ENCODE peak calls at places on chromosome 3, in four cellular contexts. One of them, this sample, is unnamed.
A peak's percentile ranks its signal among the peaks of the same experiment; 100 is the strongest.

GRCh38 chr3:101535221-101535620 is 22.2 kb upstream of the SENP7 start:
- DNase-seq in endothelial cell of umbilical vein: no peak
- DNase-seq in heart left ventricle: no peak
- DNase-seq in body of pancreas: no peak
- DNase-seq in this sample: no peak

GRCh38 chr3:56621686-56622085 is 61.4 kb downstream of the TASOR start:
- DNase-seq in endothelial cell of umbilical vein: no peak
- DNase-seq in heart left ventricle: no peak
- DNase-seq in body of pancreas: peak; percentile 55
- DNase-seq in this sample: no peak

GRCh38 chr3:161268601-161269000 is 47.5 kb downstream of the NMD3 start:
- DNase-seq in endothelial cell of umbilical vein: no peak
- DNase-seq in heart left ventricle: no peak
- DNase-seq in body of pancreas: peak; percentile 9
- DNase-seq in this sample: no peak

GRCh38 chr3:102529452-102529851 is 94.6 kb downstream of the ZPLD1 start:
- DNase-seq in endothelial cell of umbilical vein: no peak
- DNase-seq in heart left ventricle: no peak
- DNase-seq in body of pancreas: peak; percentile 35
- DNase-seq in this sample: no peak

GRCh38 chr3:194100856-194101390 is 35.0 kb upstream of the HES1 start:
- DNase-seq in endothelial cell of umbilical vein: no peak
- DNase-seq in heart left ventricle: no peak
- DNase-seq in body of pancreas: peak; percentile 21
- DNase-seq in this sample: no peak

GRCh38 chr3:15426579-15427118 is 695 bp downstream of the METTL6 start:
- DNase-seq in endothelial cell of umbilical vein: no peak
- DNase-seq in heart left ventricle: no peak
- DNase-seq in body of pancreas: no peak
- DNase-seq in this sample: no peak

GRCh38 chr3:42159706-42160472 is 68.7 kb downstream of the TRAK1 start:
- DNase-seq in endothelial cell of umbilical vein: peak; percentile 36
- DNase-seq in heart left ventricle: peak; percentile 49
- DNase-seq in body of pancreas: peak; percentile 76
- DNase-seq in this sample: no peak

GRCh38 chr3:170054204-170054603 is 16.4 kb downstream of the GPR160 start:
- DNase-seq in endothelial cell of umbilical vein: peak; percentile 25
- DNase-seq in heart left ventricle: no peak
- DNase-seq in body of pancreas: no peak
- DNase-seq in this sample: no peak

GRCh38 chr3:171806200-171807128 is 3.8 kb downstream of the PLD1 start:
- DNase-seq in endothelial cell of umbilical vein: peak; percentile 91
- DNase-seq in heart left ventricle: no peak
- DNase-seq in body of pancreas: no peak
- DNase-seq in this sample: no peak

GRCh38 chr3:140086642-140087041 is 151.7 kb downstream of the CLSTN2 start:
- DNase-seq in endothelial cell of umbilical vein: no peak
- DNase-seq in heart left ventricle: no peak
- DNase-seq in body of pancreas: no peak
- DNase-seq in this sample: no peak

GRCh38 chr3:117398166-117398954 is 688.8 kb downstream of the TUSC7 start:
- DNase-seq in endothelial cell of umbilical vein: no peak
- DNase-seq in heart left ventricle: no peak
- DNase-seq in body of pancreas: peak; percentile 87
- DNase-seq in this sample: no peak

GRCh38 chr3:77931272-77932009 is 891.5 kb downstream of the ROBO2 start:
- DNase-seq in endothelial cell of umbilical vein: no peak
- DNase-seq in heart left ventricle: no peak
- DNase-seq in body of pancreas: no peak
- DNase-seq in this sample: no peak

GRCh38 chr3:15800780-15801179 is 3.0 kb upstream of the ANKRD28 start:
- DNase-seq in endothelial cell of umbilical vein: no peak
- DNase-seq in heart left ventricle: no peak
- DNase-seq in body of pancreas: no peak
- DNase-seq in this sample: no peak

GRCh38 chr3:147099076-147099475 is 307.3 kb downstream of the ZIC4 start:
- DNase-seq in endothelial cell of umbilical vein: no peak
- DNase-seq in heart left ventricle: no peak
- DNase-seq in body of pancreas: no peak
- DNase-seq in this sample: no peak

GRCh38 chr3:184058029-184058428 is 5.2 kb downstream of the HTR3C start:
- DNase-seq in endothelial cell of umbilical vein: no peak
- DNase-seq in heart left ventricle: no peak
- DNase-seq in body of pancreas: no peak
- DNase-seq in this sample: no peak

GRCh38 chr3:47228088-47228487 is 54.5 kb downstream of the KIF9 start:
- DNase-seq in endothelial cell of umbilical vein: no peak
- DNase-seq in heart left ventricle: no peak
- DNase-seq in body of pancreas: no peak
- DNase-seq in this sample: no peak

GRCh38 chr3:16888785-16889607 is 4.2 kb downstream of the PLCL2 start:
- DNase-seq in endothelial cell of umbilical vein: no peak
- DNase-seq in heart left ventricle: no peak
- DNase-seq in body of pancreas: no peak
- DNase-seq in this sample: no peak

GRCh38 chr3:185912512-185912911 is 25.3 kb downstream of the TRA2B start:
- DNase-seq in endothelial cell of umbilical vein: no peak
- DNase-seq in heart left ventricle: no peak
- DNase-seq in body of pancreas: no peak
- DNase-seq in this sample: no peak

GRCh38 chr3:185916042-185916833 is 21.6 kb downstream of the TRA2B start:
- DNase-seq in endothelial cell of umbilical vein: no peak
- DNase-seq in heart left ventricle: no peak
- DNase-seq in body of pancreas: no peak
- DNase-seq in this sample: no peak

GRCh38 chr3:185915642-185916041 is 22.2 kb downstream of the TRA2B start:
- DNase-seq in endothelial cell of umbilical vein: no peak
- DNase-seq in heart left ventricle: no peak
- DNase-seq in body of pancreas: no peak
- DNase-seq in this sample: no peak

GRCh38 chr3:185914911-185915629 is 22.7 kb downstream of the TRA2B start:
- DNase-seq in endothelial cell of umbilical vein: no peak
- DNase-seq in heart left ventricle: no peak
- DNase-seq in body of pancreas: no peak
- DNase-seq in this sample: no peak

GRCh38 chr3:185912929-185913901 is 24.6 kb downstream of the TRA2B start:
- DNase-seq in endothelial cell of umbilical vein: no peak
- DNase-seq in heart left ventricle: no peak
- DNase-seq in body of pancreas: no peak
- DNase-seq in this sample: no peak
- TF ChIP-seq POLR2A in endothelial cell of umbilical vein: peak; percentile 65
- TF ChIP-seq POLR2A in heart left ventricle: no peak
- TF ChIP-seq POLR2A in body of pancreas: no peak
- TF ChIP-seq POLR2A in this sample: no peak

DNA sequence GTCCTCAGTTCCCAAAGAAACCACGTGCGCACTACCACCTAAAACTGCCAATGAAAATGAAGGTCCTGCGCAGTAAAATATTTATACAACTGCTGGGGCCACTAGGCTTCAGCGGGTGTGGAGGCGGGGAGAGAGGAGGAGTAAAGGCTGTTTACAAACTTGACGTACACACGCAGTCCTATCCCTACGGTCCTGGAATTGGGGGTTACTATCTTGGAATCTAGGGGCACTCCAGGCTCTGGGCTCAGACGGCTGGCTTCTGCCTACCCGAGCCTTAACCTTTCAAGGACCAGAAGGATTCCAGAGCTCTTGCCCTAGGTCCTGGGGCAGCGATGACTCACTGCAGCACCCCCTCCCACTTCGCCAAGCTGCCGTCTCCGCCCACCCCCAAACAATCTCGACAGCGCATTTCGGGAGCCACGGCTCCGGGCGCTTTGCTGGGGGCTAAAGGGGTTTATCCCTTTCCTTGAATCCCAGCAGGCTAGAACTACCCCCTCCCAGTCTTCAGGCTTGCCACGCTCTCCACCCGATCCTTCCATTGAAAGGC is 3.0 kb downstream of the ADAMTS9 start:
- DNase-seq in endothelial cell of umbilical vein: peak; percentile 83
- DNase-seq in heart left ventricle: peak; percentile 56
- DNase-seq in body of pancreas: peak; percentile 44
- DNase-seq in this sample: no peak
- TF ChIP-seq POLR2A in endothelial cell of umbilical vein: no peak
- TF ChIP-seq POLR2A in heart left ventricle: no peak
- TF ChIP-seq POLR2A in body of pancreas: peak; percentile 28
- TF ChIP-seq POLR2A in this sample: no peak

GRCh38 chr3:48556796-48557626 is at the start of gene PFKFB4:
- DNase-seq in endothelial cell of umbilical vein: peak; percentile 99
- DNase-seq in heart left ventricle: peak; percentile 99
- DNase-seq in body of pancreas: peak; percentile 100
- DNase-seq in this sample: peak; percentile 89
- TF ChIP-seq POLR2A in endothelial cell of umbilical vein: no peak
- TF ChIP-seq POLR2A in heart left ventricle: peak; percentile 38
- TF ChIP-seq POLR2A in body of pancreas: no peak
- TF ChIP-seq POLR2A in this sample: no peak

GRCh38 chr3:149383703-149384102 is 6.3 kb upstream of the TM4SF1 start:
- DNase-seq in endothelial cell of umbilical vein: no peak
- DNase-seq in heart left ventricle: no peak
- DNase-seq in body of pancreas: no peak
- DNase-seq in this sample: no peak

GRCh38 chr3:149381173-149382090 is 4.0 kb upstream of the TM4SF1 start:
- DNase-seq in endothelial cell of umbilical vein: no peak
- DNase-seq in heart left ventricle: no peak
- DNase-seq in body of pancreas: no peak
- DNase-seq in this sample: no peak

GRCh38 chr3:149384167-149384566 is 6.7 kb upstream of the TM4SF1 start:
- DNase-seq in endothelial cell of umbilical vein: no peak
- DNase-seq in heart left ventricle: no peak
- DNase-seq in body of pancreas: no peak
- DNase-seq in this sample: no peak

GRCh38 chr3:149382518-149382917 is 5.1 kb upstream of the TM4SF1 start:
- DNase-seq in endothelial cell of umbilical vein: no peak
- DNase-seq in heart left ventricle: no peak
- DNase-seq in body of pancreas: no peak
- DNase-seq in this sample: no peak

GRCh38 chr3:149382091-149382467 is 4.6 kb upstream of the TM4SF1 start:
- DNase-seq in endothelial cell of umbilical vein: no peak
- DNase-seq in heart left ventricle: no peak
- DNase-seq in body of pancreas: no peak
- DNase-seq in this sample: peak; percentile 55
- TF ChIP-seq POLR2A in endothelial cell of umbilical vein: no peak
- TF ChIP-seq POLR2A in heart left ventricle: no peak
- TF ChIP-seq POLR2A in body of pancreas: no peak
- TF ChIP-seq POLR2A in this sample: no peak

GRCh38 chr3:129160891-129161859 is at the start of gene ISY1:
- DNase-seq in endothelial cell of umbilical vein: peak; percentile 95
- DNase-seq in heart left ventricle: peak; percentile 92
- DNase-seq in body of pancreas: peak; percentile 91
- DNase-seq in this sample: peak; percentile 93
- TF ChIP-seq POLR2A in endothelial cell of umbilical vein: peak; percentile 99
- TF ChIP-seq POLR2A in heart left ventricle: peak; percentile 73
- TF ChIP-seq POLR2A in body of pancreas: peak; percentile 94
- TF ChIP-seq POLR2A in this sample: peak; percentile 88

DNA sequence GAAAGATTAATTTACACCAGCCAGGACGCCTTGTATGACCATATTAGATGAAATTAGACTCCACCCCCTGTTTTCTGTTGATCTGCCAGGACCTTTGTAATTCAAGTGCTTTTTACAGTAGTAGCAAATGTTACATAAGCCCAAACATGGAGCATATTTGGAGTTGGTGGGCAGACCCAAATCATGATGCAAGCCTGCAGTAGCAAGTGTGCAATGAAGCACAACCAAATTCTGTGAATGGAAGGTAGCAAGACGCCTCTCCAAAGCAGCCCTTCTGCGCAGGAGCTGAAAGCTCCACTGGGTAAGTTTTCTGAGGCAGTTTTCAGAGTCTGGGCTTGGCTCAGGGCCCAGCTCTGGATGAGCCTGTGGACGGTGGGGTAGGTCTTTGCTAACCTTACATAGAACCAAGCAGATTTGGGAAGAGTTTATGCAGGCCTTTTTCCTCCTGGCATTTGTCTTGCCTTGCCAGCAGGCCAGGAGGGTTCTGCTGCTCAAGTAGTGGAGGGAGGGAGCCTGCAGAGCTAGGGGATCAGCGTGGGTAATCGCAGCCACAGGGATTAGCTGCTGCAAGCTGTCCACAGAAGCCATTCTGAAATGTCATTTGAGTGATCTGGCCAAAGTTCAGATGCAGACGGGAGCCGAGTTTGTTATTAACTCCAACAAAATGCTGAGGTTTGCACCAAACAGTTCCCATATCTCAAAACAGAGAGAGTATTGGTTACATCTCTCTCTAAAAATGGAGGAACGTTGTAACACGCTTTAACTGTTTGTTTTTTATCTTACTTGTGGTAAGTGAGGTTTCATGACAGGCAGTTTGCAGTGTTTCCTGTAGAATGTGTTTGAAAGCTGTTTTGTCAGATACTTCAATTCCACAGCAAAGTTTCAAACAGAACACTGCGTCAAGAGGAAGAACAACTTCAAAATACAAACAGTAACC is 55.4 kb downstream of the PSMD6 start:
- DNase-seq in endothelial cell of umbilical vein: peak; percentile 49
- DNase-seq in heart left ventricle: peak; percentile 36
- DNase-seq in body of pancreas: peak; percentile 69
- DNase-seq in this sample: no peak
- TF ChIP-seq POLR2A in endothelial cell of umbilical vein: no peak
- TF ChIP-seq POLR2A in heart left ventricle: no peak
- TF ChIP-seq POLR2A in body of pancreas: peak; percentile 38
- TF ChIP-seq POLR2A in this sample: no peak

GRCh38 chr3:119664850-119665379 is 4.5 kb upstream of the POPDC2 start:
- DNase-seq in endothelial cell of umbilical vein: no peak
- DNase-seq in heart left ventricle: peak; percentile 24
- DNase-seq in body of pancreas: no peak
- DNase-seq in this sample: no peak

GRCh38 chr3:119663885-119664284 is 3.5 kb upstream of the POPDC2 start:
- DNase-seq in endothelial cell of umbilical vein: no peak
- DNase-seq in heart left ventricle: no peak
- DNase-seq in body of pancreas: no peak
- DNase-seq in this sample: no peak

GRCh38 chr3:119660474-119661150 is at the start of gene POPDC2:
- DNase-seq in endothelial cell of umbilical vein: no peak
- DNase-seq in heart left ventricle: peak; percentile 76
- DNase-seq in body of pancreas: no peak
- DNase-seq in this sample: no peak

GRCh38 chr3:119664370-119664769 is 4.0 kb upstream of the POPDC2 start:
- DNase-seq in endothelial cell of umbilical vein: no peak
- DNase-seq in heart left ventricle: peak; percentile 39
- DNase-seq in body of pancreas: no peak
- DNase-seq in this sample: no peak

GRCh38 chr3:119662604-119663377 is 2.4 kb upstream of the POPDC2 start:
- DNase-seq in endothelial cell of umbilical vein: no peak
- DNase-seq in heart left ventricle: peak; percentile 30
- DNase-seq in body of pancreas: no peak
- DNase-seq in this sample: no peak
- TF ChIP-seq POLR2A in endothelial cell of umbilical vein: no peak
- TF ChIP-seq POLR2A in heart left ventricle: peak; percentile 22
- TF ChIP-seq POLR2A in body of pancreas: no peak
- TF ChIP-seq POLR2A in this sample: no peak

This sample was measured in H54.